ENCODE peak calls at places on chromosomes 5 and 9, in five cellular contexts. A, Y, C, U and D are unnamed samples.

GRCh38 chr5:160651682-160652645 is 200.0 kb downstream of the ATP10B start:
- DNase-seq in A (no peak), Y (no peak), C (no peak), U (no peak), D (no peak)

GRCh38 chr9:121222524-121223171 is 21.0 kb upstream of the RAB14 start:
- DNase-seq in A (peak), Y (peak), C (no peak), U (peak), D (peak)

GRCh38 chr9:20621553-20622329 is 558 bp downstream of the MLLT3 start:
- DNase-seq in A (no peak), Y (peak), C (peak), U (no peak), D (peak)

GRCh38 chr5:114362197-114362976 is 517 bp downstream of the KCNN2 start:
- DNase-seq in A (no peak), Y (no peak), C (no peak), U (no peak), D (no peak)

GRCh38 chr5:95057610-95058009 is 227.3 kb downstream of the MCTP1 start:
- DNase-seq in A (no peak), Y (no peak), C (no peak), U (no peak), D (no peak)

GRCh38 chr5:126909856-126910255 is 120.5 kb downstream of the MARCHF3 start:
- DNase-seq in A (no peak), Y (no peak), C (no peak), U (no peak), D (no peak)

GRCh38 chr5:65721050-65721774 is 697 bp downstream of the SGTB start:
- DNase-seq in A (no peak), Y (peak), C (peak), U (peak), D (peak)

GRCh38 chr9:128917151-128917849 is 3.5 kb upstream of the PHYHD1 start:
- DNase-seq in A (no peak), Y (peak), C (peak), U (peak), D (peak)

GRCh38 chr9:33778700-33779351 is 16.5 kb upstream of the PRSS3 start:
- DNase-seq in A (peak), Y (peak), C (no peak), U (peak), D (peak)

GRCh38 chr5:170316933-170317332 is 19.4 kb upstream of the LCP2 start:
- DNase-seq in A (no peak), Y (no peak), C (no peak), U (no peak), D (no peak)

GRCh38 chr5:88836195-88836838 is 46.7 kb downstream of the MEF2C start:
- DNase-seq in A (no peak), Y (peak), C (peak), U (no peak), D (no peak)

GRCh38 chr9:96868709-96869108 is 14.4 kb upstream of the ZNF782 start:
- DNase-seq in A (no peak), Y (no peak), C (no peak), U (peak), D (no peak)

GRCh38 chr9:90795084-90795483 is 6.5 kb upstream of the SYK start:
- DNase-seq in A (no peak), Y (no peak), C (no peak), U (peak), D (no peak)

GRCh38 chr5:95530441-95530840 is 24.3 kb downstream of the SKIC3 start:
- DNase-seq in A (no peak), Y (peak), C (no peak), U (peak), D (peak)

GRCh38 chr5:135501965-135502364 is 33.8 kb downstream of the NEUROG1 start:
- DNase-seq in A (no peak), Y (no peak), C (no peak), U (no peak), D (no peak)

GRCh38 chr9:88991066-88992030 is at the start of gene S1PR3:
- DNase-seq in A (no peak), Y (no peak), C (peak), U (peak), D (peak)

GRCh38 chr9:88817628-88818027 is 173.6 kb upstream of the S1PR3 start:
- DNase-seq in A (no peak), Y (no peak), C (no peak), U (no peak), D (no peak)

GRCh38 chr9:573551-574410 is 267.7 kb upstream of the DMRT1 start:
- DNase-seq in A (no peak), Y (no peak), C (no peak), U (peak), D (no peak)

GRCh38 chr9:136052991-136053756 is 41.9 kb downstream of the NACC2 start:
- DNase-seq in A (no peak), Y (no peak), C (no peak), U (peak), D (peak)

GRCh38 chr5:78221964-78222451 is 72.5 kb downstream of the AP3B1 start:
- DNase-seq in A (no peak), Y (peak), C (no peak), U (peak), D (peak)

GRCh38 chr9:2039294-2040180 is 24.4 kb downstream of the SMARCA2 start:
- DNase-seq in A (no peak), Y (no peak), C (peak), U (no peak), D (no peak)

GRCh38 chr5:149913449-149914419 is 30.9 kb downstream of the PDE6A start:
- DNase-seq in A (no peak), Y (no peak), C (no peak), U (no peak), D (no peak)

GRCh38 chr5:36694351-36694750 is 87.9 kb downstream of the SLC1A3 start:
- DNase-seq in A (no peak), Y (no peak), C (no peak), U (no peak), D (no peak)

GRCh38 chr9:114732842-114733241 is 50.9 kb upstream of the TEX48 start:
- DNase-seq in A (no peak), Y (no peak), C (no peak), U (peak), D (peak)

GRCh38 chr5:76341935-76342334 is 61.1 kb upstream of the IQGAP2 start:
- DNase-seq in A (no peak), Y (no peak), C (no peak), U (no peak), D (no peak)

GRCh38 chr9:85884236-85884635 is 56.7 kb upstream of the NAA35 start:
- DNase-seq in A (no peak), Y (peak), C (no peak), U (no peak), D (peak)

GRCh38 chr5:173726848-173727557 is 110.6 kb upstream of the BOD1 start:
- DNase-seq in A (no peak), Y (peak), C (no peak), U (peak), D (no peak)

GRCh38 chr5:148542812-148543211 is 111.5 kb downstream of the HTR4 start:
- DNase-seq in A (no peak), Y (peak), C (no peak), U (no peak), D (peak)

GRCh38 chr9:110777201-110777842 is 108.7 kb downstream of the MUSK start:
- DNase-seq in A (no peak), Y (peak), C (no peak), U (peak), D (no peak)

GRCh38 chr9:112764837-112765236 is 14.3 kb downstream of the SNX30 start:
- DNase-seq in A (no peak), Y (no peak), C (no peak), U (no peak), D (no peak)

GRCh38 chr9:124054671-124055212 is 43.2 kb downstream of the LHX2 start:
- DNase-seq in A (no peak), Y (peak), C (no peak), U (peak), D (peak)

GRCh38 chr9:29063031-29063430 is 1489.8 kb upstream of the C9orf72 start:
- DNase-seq in A (no peak), Y (no peak), C (no peak), U (no peak), D (no peak)

GRCh38 chr5:177472460-177473441 is 683 bp downstream of the DBN1 start:
- DNase-seq in A (no peak), Y (no peak), C (peak), U (no peak), D (no peak)

GRCh38 chr5:179125789-179126505 is 65.8 kb downstream of the ZNF354C start:
- DNase-seq in A (no peak), Y (no peak), C (no peak), U (no peak), D (no peak)

GRCh38 chr9:106921341-106921899 is 58.5 kb downstream of the ZNF462 start:
- DNase-seq in A (peak), Y (peak), C (peak), U (peak), D (peak)

GRCh38 chr5:177194278-177194677 is 60.7 kb downstream of the NSD1 start:
- DNase-seq in A (peak), Y (peak), C (no peak), U (peak), D (peak)

GRCh38 chr5:1873242-1873959 is 9.3 kb downstream of the IRX4 start:
- DNase-seq in A (no peak), Y (no peak), C (no peak), U (no peak), D (no peak)
- TF ChIP-seq CTCF in A (no peak), Y (no peak), C (no peak), U (no peak), D (no peak)

GRCh38 chr5:74943905-74944304 is 77.7 kb upstream of the FAM169A start:
- DNase-seq in A (no peak), Y (no peak), C (no peak), U (no peak), D (no peak)
- TF ChIP-seq CTCF in A (peak), Y (peak), C (no peak), U (no peak), D (no peak)

DNA sequence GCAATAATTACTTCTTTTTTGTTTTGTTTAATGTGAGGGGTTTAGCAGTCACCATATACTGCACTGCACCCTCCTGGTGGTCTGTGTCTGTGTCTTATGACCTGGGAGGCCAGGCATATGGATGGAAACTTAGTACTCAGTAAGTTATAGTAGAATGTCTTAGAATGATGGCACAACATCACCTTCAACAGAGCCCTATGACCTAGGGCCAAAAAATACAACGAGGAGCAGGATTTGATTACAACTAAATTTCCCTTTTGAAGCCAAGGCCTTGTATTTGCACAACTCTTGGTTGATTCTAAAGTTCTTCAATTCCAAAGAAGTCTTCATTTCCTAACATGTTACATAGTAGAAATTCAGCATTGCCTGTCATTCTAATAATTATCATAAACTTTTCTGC is 422.1 kb upstream of the PIK3R1 start:
- DNase-seq in A (no peak), Y (no peak), C (no peak), U (no peak), D (no peak)
- TF ChIP-seq CTCF in A (no peak), Y (no peak), C (no peak), U (no peak), D (no peak)

GRCh38 chr5:32936329-32936728 is 225.2 kb downstream of the NPR3 start:
- DNase-seq in A (no peak), Y (no peak), C (no peak), U (no peak), D (no peak)

GRCh38 chr5:32933692-32934091 is 222.6 kb downstream of the NPR3 start:
- DNase-seq in A (no peak), Y (no peak), C (no peak), U (no peak), D (no peak)

GRCh38 chr5:32932231-32932935 is 221.3 kb downstream of the NPR3 start:
- DNase-seq in A (no peak), Y (no peak), C (no peak), U (no peak), D (no peak)

GRCh38 chr5:32934529-32934928 is 223.4 kb downstream of the NPR3 start:
- DNase-seq in A (no peak), Y (no peak), C (no peak), U (no peak), D (no peak)

DNA sequence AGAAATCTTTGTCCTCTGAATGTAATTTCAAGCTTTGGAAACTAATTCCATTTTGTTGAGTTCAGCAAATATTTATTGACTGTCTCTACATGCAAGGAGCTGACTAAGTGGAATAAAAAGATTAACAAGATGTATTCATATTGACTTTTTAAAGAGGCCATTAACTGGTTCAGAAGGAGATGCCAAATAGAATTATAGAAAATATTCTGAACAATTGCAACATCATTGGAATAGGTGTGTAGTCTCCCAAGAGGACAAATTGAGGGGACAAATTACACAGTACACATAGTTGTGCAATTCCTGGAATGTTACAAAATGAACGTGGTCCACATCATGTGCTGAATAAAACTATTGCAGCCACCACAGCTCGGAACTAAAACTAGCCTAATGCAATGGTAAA is 224.2 kb downstream of the NPR3 start:
- DNase-seq in A (no peak), Y (no peak), C (no peak), U (peak), D (peak)
- TF ChIP-seq CTCF in A (no peak), Y (no peak), C (no peak), U (no peak), D (no peak)

GRCh38 chr5:151284392-151284967 is 19.1 kb downstream of the SLC36A3 start:
- DNase-seq in A (peak), Y (no peak), C (no peak), U (no peak), D (peak)
- TF ChIP-seq CTCF in A (peak), Y (peak), C (no peak), U (peak), D (peak)

GRCh38 chr5:138580777-138581176 is 5.6 kb upstream of the HSPA9 start:
- DNase-seq in A (no peak), Y (no peak), C (no peak), U (no peak), D (no peak)

GRCh38 chr5:138582959-138583358 is 7.8 kb upstream of the HSPA9 start:
- DNase-seq in A (no peak), Y (no peak), C (no peak), U (no peak), D (no peak)

GRCh38 chr5:138575194-138576015 is at the start of gene HSPA9:
- DNase-seq in A (peak), Y (peak), C (peak), U (peak), D (peak)

GRCh38 chr5:138580001-138580400 is 4.8 kb upstream of the HSPA9 start:
- DNase-seq in A (no peak), Y (no peak), C (no peak), U (no peak), D (no peak)

DNA sequence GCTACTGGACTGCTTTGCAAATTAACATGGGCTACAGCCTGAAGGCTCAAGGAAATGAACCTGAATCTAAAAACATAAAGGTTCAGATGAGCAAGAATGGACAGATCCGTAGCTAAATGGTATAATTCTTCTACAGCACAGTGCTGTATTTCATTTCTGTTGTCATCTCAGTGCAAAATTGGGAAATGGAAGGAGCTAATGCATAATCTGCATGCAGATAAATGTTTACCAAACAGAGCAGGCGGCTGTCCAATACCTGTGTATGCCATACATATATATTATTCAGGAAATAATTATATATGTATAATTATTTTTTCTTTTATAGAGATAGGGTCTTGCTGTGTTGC is 4.3 kb upstream of the HSPA9 start:
- DNase-seq in A (no peak), Y (no peak), C (no peak), U (no peak), D (no peak)
- TF ChIP-seq CTCF in A (no peak), Y (no peak), C (no peak), U (no peak), D (no peak)